ENCODE peak calls at places on chromosomes 7 and 10, in four cellular contexts. L is left ventricle myocardium inferior, D is upper lobe of right lung, O is body of pancreas. E is an unnamed sample. For H3K4me1, the result is how much of the 10 kb centered on the place peaks cover.

GRCh38 chr7:123308552-123308951 is 108.8 kb upstream of the SLC13A1 start:
- DNase-seq in D (no peak), L (no peak), O (no peak), E (no peak)

GRCh38 chr7:29557954-29558353 is 5.7 kb upstream of the PRR15 start:
- DNase-seq in D (no peak), O (peak), L (no peak), E (no peak)

GRCh38 chr7:154441811-154442210 is 389.6 kb downstream of the DPP6 start:
- DNase-seq in O (no peak), L (no peak), D (no peak), E (no peak)

GRCh38 chr7:64799-65430 is 127.5 kb upstream of the FAM20C start:
- DNase-seq in O (no peak), D (peak), L (no peak), E (no peak)

GRCh38 chr7:112381311-112382091 is 68.8 kb upstream of the IFRD1 start:
- DNase-seq in L (no peak), D (no peak), O (no peak), E (no peak)

GRCh38 chr7:99469381-99470065 is 3.2 kb upstream of the ZNF789 start:
- DNase-seq in O (no peak), L (no peak), D (no peak), E (no peak)

GRCh38 chr7:42671627-42672026 is 240.2 kb downstream of the C7orf25 start:
- DNase-seq in D (no peak), O (no peak), L (no peak), E (no peak)

GRCh38 chr10:100119726-100120125 is 38.1 kb upstream of the CPN1 start:
- DNase-seq in L (no peak), O (no peak), D (no peak), E (no peak)

GRCh38 chr7:2374830-2375728 is 20.5 kb downstream of the EIF3B start:
- DNase-seq in L (no peak), D (no peak), O (peak), E (no peak)

GRCh38 chr7:132280335-132280734 is 295.9 kb downstream of the PLXNA4 start:
- DNase-seq in D (no peak), L (no peak), O (no peak), E (no peak)

GRCh38 chr10:8129438-8129837 is 75.0 kb downstream of the GATA3 start:
- DNase-seq in O (no peak), L (no peak), D (no peak), E (no peak)

DNA sequence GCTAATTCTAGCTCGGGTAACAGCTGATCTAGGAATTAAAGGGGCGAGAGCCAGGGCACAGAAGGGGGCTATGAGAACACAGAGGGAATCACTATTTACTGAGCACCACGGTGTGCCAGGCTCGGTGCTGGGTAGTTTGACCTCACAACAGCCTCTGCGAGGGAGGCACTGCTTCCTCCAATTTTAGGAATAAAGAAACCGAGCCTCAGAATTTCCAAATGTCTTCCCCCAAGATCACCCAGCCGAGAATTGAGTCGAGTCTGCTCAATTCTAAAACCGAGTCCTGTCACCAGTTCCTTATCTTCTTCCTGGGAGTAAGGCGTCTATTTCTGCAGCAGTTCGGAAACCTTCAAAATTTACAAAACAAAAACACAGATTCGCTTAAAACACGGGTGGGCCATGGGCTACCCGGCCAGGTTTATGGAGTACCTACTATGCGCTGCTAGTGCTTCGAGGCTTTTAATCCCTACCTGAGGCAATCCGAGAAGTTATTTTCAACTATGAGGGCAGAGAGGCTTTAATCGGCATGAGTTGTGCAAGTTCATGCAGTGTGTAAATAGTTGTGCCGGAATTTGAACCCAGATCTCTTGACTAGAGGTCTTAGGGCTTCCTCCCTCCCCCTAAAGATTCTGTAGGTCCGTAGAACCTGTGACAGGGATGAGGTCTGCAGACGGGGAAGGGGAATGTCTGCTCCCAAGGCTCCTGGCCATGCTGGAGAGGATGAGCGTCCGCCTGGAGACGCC is 873 bp upstream of the HMX2 start:
- DNase-seq in O (no peak), D (no peak), L (no peak), E (no peak)
- H3K4me1 ChIP-seq in O (half or more), D (under half), L (half or more), E (under half)

DNA sequence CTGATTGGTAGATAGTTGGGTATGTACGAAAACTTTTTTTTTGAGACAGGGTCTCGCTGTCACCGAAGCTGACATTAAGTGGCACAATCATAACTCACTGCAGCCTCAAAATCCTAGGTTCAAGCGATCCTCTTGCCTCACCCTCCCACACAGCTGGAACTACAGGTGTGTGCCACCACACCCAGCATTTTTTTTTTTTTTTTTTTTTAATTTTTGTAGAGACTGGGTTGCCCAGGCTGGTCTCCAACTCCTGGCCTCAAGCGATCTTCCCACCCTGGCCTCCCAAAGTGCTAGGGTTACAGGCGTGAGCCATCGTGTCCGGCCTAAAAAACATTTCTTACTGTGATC is 1.5 kb upstream of the LRRC27 start:
- DNase-seq in O (no peak), D (no peak), L (no peak), E (no peak)
- H3K27ac ChIP-seq in O (no peak), D (no peak), L (peak), E (peak)

DNA sequence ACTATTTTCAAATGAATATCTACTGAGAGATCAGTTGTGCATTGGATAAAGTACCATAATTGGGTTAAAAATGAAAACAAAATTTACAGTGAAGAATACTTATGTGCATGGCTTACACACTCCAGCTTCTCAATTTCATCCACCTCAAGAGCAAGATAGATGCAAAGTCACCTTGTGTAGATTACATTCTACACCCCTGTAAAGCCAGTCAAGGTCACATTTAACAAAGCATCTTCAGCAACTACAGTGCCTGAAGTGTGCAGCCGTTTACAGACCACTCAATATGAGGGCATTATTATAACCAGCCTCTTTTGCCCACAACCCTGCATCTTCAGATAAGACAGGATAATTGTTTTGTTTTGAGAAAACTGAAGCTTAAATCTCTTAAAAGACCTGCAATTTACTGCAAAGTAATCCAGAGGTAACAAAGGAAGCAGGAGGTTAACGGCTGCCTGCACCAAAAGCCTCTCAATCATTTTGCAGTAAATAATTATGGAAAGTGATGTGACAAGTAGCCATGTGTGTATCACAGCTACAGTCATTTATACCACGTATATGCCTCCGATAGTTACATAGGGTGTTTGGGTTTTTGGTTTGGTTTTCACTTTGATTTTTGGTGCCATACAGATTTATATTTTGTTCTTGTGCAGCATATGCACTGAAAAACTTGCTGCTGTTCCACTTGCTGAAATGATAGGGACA is 4.9 kb downstream of the PURB start:
- DNase-seq in O (no peak), D (no peak), L (no peak), E (no peak)
- H3K4me3 ChIP-seq in O (no peak), D (peak), L (peak), E (no peak)

GRCh38 chr10:93465806-93466675 is 16.1 kb downstream of the MYOF start:
- DNase-seq in D (peak), O (peak), L (peak), E (no peak)
- H3K4me1 ChIP-seq in D (half or more), O (under half), L (half or more), E (under half)

DNA sequence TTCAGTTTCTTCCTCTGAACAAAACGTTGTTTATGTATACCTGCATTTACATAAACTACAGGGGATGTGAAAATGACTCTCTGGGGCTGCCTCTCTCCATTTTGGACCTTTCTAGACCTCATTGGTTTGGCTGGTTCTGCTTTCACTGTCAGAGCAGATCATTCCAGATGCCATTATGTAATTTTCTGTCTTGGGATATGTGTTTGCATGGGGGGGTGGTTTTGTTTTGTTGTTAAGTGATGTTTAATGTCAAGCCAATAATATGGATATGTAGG is 172.4 kb downstream of the LRRC4 start:
- DNase-seq in O (no peak), L (no peak), D (no peak), E (no peak)
- H3K27ac ChIP-seq in O (no peak), L (peak), D (no peak), E (no peak)

DNA sequence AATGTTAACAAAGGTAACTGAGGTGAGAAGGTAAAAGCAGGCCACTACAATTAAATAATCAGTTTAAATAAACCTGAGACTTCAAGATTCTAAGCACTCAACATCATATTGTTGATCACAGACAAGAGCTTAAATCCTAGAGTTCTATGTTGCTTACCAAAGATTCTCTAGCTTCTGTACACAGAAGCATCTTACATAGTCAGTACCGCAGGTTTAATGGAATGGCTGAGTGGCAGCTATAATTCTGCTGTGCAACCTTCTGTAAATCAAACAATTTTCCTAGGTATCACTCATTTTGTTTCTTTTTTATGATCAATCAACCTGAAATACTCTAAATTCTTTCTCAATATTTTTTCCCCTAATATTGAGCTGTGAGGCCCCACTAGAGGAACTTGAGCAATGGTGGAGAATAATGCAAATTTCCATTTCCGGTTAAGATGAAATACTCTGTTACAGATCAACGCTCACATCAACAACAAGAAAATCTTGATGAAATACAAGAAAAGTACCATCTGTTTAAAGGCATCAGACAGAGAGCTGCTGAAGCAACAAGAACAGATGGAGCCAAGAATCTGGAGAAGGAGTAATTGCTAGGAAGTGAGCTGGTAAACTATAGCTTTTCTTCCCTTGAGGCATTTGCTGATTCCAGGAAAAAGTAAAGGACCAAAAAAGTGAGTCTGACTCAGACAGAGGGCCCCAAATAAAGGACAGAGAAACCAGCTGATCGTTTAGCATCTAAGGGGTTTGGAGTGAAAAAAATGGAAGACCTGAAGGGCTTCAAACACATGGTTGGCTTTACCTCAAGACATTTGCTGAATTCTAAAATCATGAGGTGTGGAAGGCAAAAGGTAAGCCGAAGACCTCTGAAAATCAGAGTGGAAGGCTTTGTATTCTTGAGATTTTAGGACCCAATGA is 22.6 kb downstream of the PNPLA8 start:
- DNase-seq in O (no peak), D (no peak), L (no peak), E (no peak)
- H3K4me3 ChIP-seq in O (no peak), D (no peak), L (no peak), E (no peak)

GRCh38 chr7:74479066-74479781 is 25.5 kb downstream of the GTF2IRD1 start:
- DNase-seq in D (peak), O (peak), L (peak), E (no peak)

GRCh38 chr7:74481458-74482324 is 28.0 kb downstream of the GTF2IRD1 start:
- DNase-seq in L (no peak), D (no peak), O (no peak), E (no peak)

GRCh38 chr7:74478671-74479065 is 25.0 kb downstream of the GTF2IRD1 start:
- DNase-seq in D (no peak), O (no peak), L (no peak), E (no peak)

GRCh38 chr7:74480861-74481417 is 27.2 kb downstream of the GTF2IRD1 start:
- DNase-seq in O (peak), L (peak), D (peak), E (no peak)

DNA sequence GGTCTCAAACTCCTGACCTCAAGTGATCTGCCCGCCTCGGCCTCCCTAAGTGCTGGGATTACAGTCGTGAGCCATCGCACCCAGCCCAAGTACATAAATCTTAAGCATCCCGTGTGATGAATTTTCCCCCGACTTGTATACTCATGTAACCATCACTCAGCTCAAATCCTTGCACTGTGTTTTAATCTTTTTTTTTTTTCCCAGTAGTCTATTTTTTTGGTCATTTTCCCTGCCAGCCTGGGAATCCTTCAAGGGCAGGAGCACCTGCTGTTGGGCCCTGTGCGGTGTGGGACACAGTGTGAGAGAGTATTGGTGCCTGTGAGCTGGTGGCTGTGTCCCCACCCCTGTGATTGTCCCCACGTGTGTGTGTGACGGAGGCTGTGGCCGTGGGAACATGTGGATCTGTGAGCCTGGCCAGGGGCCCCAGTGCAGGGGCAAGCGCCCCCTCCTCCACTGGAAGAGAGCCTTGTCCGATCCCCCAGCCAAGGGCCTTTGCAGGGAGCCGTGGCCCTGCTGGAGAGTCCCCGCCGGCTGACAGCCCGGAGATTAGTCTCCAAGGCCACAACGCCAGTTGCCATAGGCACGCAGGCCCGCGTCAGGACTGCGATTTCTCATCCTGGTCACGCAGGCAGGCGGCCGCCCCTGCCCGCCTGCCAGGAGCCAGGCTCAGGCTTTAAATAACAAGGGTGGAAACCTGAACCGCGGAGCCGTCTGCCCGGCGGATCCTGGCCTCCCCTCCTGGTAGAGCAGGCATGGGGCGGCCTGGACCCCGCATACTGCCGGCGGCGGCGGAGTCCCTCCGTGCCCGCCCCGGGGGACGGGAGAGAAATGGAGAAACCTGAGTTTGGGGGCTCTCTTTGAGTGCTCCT is 26.5 kb downstream of the GTF2IRD1 start:
- DNase-seq in D (peak), L (peak), O (peak), E (no peak)
- H3K4me1 ChIP-seq in D (half or more), L (half or more), O (half or more), E (under half)

GRCh38 chr10:53022663-53023088 is 250.1 kb upstream of the MBL2 start:
- DNase-seq in O (no peak), D (no peak), L (no peak), E (no peak)
- H3K27ac ChIP-seq in O (no peak), D (no peak), L (no peak), E (no peak)